ENCODE peak calls at places on chromosomes 6 and 20, in six cellular contexts. H is kidney, N is colonic mucosa, A is H1, Z is mesendoderm, B is mammary epithelial cell. R is an unnamed sample.

GRCh38 chr6:69732640-69733039 is 64.2 kb downstream of the LMBRD1 start:
- DNase-seq in N (no peak), A (no peak), B (no peak), H (no peak), Z (no peak), R (peak)

GRCh38 chr6:117536317-117536716 is 53.8 kb downstream of the DCBLD1 start:
- DNase-seq in A (no peak), B (no peak), H (no peak), Z (peak), N (no peak), R (peak)

GRCh38 chr20:32828029-32828666 is 8.4 kb downstream of the MAPRE1 start:
- DNase-seq in H (no peak), A (no peak), Z (no peak), B (no peak), N (no peak), R (no peak)

GRCh38 chr6:3355358-3356055 is 96.8 kb downstream of the PSMG4 start:
- DNase-seq in N (peak), A (no peak), H (no peak), Z (peak), B (no peak), R (no peak)

GRCh38 chr6:35445691-35446090 is 6.4 kb upstream of the FANCE start:
- DNase-seq in Z (no peak), H (no peak), A (no peak), N (no peak), B (no peak), R (no peak)

GRCh38 chr6:70241991-70242420 is 60.9 kb downstream of the COL9A1 start:
- DNase-seq in N (peak), A (no peak), H (no peak), B (no peak), Z (peak), R (no peak)

GRCh38 chr20:33674294-33675126 is at the start of gene NECAB3:
- DNase-seq in A (peak), H (peak), B (peak), N (peak), Z (peak), R (peak)

GRCh38 chr20:25000268-25000801 is 7.8 kb upstream of the APMAP start:
- DNase-seq in H (peak), B (peak), Z (no peak), A (no peak), N (peak), R (peak)

GRCh38 chr6:139641412-139641811 is 267.0 kb upstream of the CITED2 start:
- DNase-seq in Z (no peak), N (no peak), H (no peak), A (no peak), B (no peak), R (no peak)

GRCh38 chr20:33702861-33703260 is 16.7 kb upstream of the E2F1 start:
- DNase-seq in N (no peak), H (no peak), Z (no peak), B (no peak), A (no peak), R (no peak)

GRCh38 chr20:13288357-13288756 is 67.3 kb downstream of the ISM1 start:
- DNase-seq in H (no peak), B (no peak), A (no peak), Z (no peak), N (no peak), R (no peak)

GRCh38 chr6:96898241-96898851 is 655 bp upstream of the NDUFAF4 start:
- DNase-seq in B (no peak), N (no peak), Z (peak), A (no peak), H (no peak), R (peak)

GRCh38 chr20:11894072-11894471 is 23.6 kb upstream of the BTBD3 start:
- DNase-seq in Z (no peak), N (peak), A (no peak), B (peak), H (no peak), R (no peak)

GRCh38 chr6:79250107-79250514 is 15.6 kb upstream of the HMGN3 start:
- DNase-seq in A (no peak), N (no peak), H (no peak), Z (peak), B (no peak), R (no peak)

GRCh38 chr20:59940956-59941294 is 736 bp downstream of the FAM217B start:
- DNase-seq in H (no peak), A (no peak), Z (no peak), B (no peak), N (no peak), R (no peak)
- H3K9ac ChIP-seq in H (peak), A (peak), Z (peak), B (peak), N (peak), R (peak)

GRCh38 chr6:129686941-129687627 is 22.9 kb downstream of the ARHGAP18 start:
- DNase-seq in H (no peak), Z (no peak), A (no peak), N (no peak), B (peak), R (no peak)

GRCh38 chr6:129685640-129686031 is 24.3 kb downstream of the ARHGAP18 start:
- DNase-seq in H (no peak), N (no peak), Z (no peak), A (no peak), B (no peak), R (no peak)

GRCh38 chr6:129683606-129684322 is 26.2 kb downstream of the ARHGAP18 start:
- DNase-seq in A (no peak), Z (peak), N (peak), H (peak), B (peak), R (peak)

GRCh38 chr6:129684903-129685639 is 24.9 kb downstream of the ARHGAP18 start:
- DNase-seq in N (no peak), Z (no peak), B (no peak), H (no peak), A (no peak), R (no peak)

DNA sequence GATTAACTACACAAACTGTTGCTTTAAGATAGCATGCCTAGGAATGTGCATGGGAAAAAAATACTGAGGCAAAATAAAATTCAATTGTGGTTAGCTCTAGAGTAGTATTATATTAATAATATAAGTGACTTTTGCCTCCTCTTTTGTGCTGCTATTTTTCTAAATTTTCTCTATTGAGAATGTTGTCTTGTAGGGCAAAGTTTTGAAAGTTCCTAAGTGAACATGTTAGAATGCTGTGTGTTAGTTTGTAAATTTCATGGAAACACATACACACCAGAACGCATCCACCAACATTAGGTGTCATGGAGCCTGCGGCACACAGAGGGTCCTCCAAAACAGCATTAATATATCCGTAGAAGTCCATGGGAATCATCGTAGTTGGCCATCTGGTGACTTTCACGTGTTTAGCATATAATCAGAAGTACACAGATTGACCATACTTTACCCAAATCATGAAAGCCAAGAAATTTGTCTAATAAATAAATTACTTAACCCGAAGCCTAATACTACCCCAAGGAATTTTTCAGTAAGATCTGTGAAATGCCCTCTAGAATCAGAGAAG is 25.6 kb downstream of the ARHGAP18 start:
- DNase-seq in B (no peak), A (no peak), H (no peak), Z (no peak), N (no peak), R (no peak)
- H3K9ac ChIP-seq in B (no peak), A (no peak), H (no peak), Z (no peak), N (no peak), R (peak)

DNA sequence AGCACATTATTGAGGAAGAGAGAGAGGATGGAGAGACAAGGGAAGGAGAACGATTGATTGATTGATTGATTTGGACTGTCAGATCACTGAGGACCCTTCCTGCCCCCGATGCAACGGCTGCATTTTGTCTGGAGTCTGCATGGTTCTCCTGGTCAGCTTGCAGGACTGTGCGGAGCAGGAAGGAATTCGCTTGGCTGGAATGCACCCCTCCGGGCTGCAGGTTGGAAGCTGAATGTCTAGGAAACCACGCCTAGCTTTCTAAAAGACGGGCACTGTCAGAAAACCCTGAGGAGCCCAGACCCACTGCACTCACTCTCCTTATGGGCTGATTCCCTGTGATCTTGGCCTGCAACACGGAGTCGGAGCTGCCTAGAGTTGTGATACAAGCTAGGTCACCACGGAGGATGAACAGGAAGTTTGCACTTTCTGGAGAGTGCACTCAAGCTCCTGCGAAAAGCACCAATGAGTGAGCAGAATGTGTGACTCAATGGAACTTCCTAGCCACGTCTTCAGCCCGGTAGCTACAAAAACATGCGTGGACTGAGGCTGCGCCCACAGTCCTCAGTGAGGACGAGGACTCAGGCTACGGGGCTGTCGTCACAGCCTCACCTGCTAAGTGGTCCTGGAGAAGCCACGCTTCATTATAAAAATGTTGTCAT is 14.4 kb downstream of the DACT2 start:
- DNase-seq in Z (no peak), H (no peak), A (no peak), N (no peak), B (no peak), R (no peak)
- H3K9ac ChIP-seq in Z (no peak), H (no peak), A (no peak), N (no peak), B (no peak), R (no peak)

GRCh38 chr6:113049190-113049589 is 702.1 kb downstream of the RFPL4B start:
- DNase-seq in Z (no peak), N (no peak), H (no peak), A (no peak), B (no peak), R (no peak)

GRCh38 chr6:113052513-113052912 is 705.4 kb downstream of the RFPL4B start:
- DNase-seq in H (no peak), N (no peak), Z (no peak), B (no peak), A (no peak), R (no peak)

GRCh38 chr6:113048741-113049140 is 701.6 kb downstream of the RFPL4B start:
- DNase-seq in A (no peak), N (no peak), Z (no peak), H (no peak), B (no peak), R (no peak)

GRCh38 chr6:113050979-113051378 is 703.8 kb downstream of the RFPL4B start:
- DNase-seq in Z (peak), A (no peak), B (no peak), N (no peak), H (no peak), R (no peak)

GRCh38 chr6:113050010-113050893 is 703.1 kb downstream of the RFPL4B start:
- DNase-seq in N (no peak), A (no peak), B (peak), H (no peak), Z (no peak), R (peak)
- H3K9ac ChIP-seq in N (no peak), A (no peak), B (no peak), H (no peak), Z (no peak), R (no peak)